ENCODE peak calls at places on chromosomes 11 and 22, in six cellular contexts. N is IMR-90, H is tibial artery, Y is endothelial cell of umbilical vein, I is lower lobe of right lung, X is upper lobe of left lung. L is an unnamed sample.

GRCh38 chr22:17074648-17075002 is 10.2 kb upstream of the IL17RA start:
- DNase-seq in H (no peak), Y (no peak), N (peak), X (no peak), I (no peak), L (no peak)

GRCh38 chr11:124839051-124839971 is 25.9 kb upstream of the ROBO3 start:
- DNase-seq in N (no peak), Y (no peak), X (no peak), I (no peak), H (no peak), L (no peak)

GRCh38 chr11:129636926-129637325 is 178.7 kb upstream of the TMEM45B start:
- DNase-seq in N (no peak), Y (no peak), X (no peak), H (no peak), I (no peak), L (peak)

GRCh38 chr11:12606597-12606996 is 67.6 kb upstream of the TEAD1 start:
- DNase-seq in I (no peak), H (no peak), Y (no peak), N (peak), X (no peak), L (no peak)

GRCh38 chr11:124285610-124286344 is 28.0 kb downstream of the OR8D1 start:
- DNase-seq in I (no peak), H (no peak), N (peak), X (no peak), Y (peak), L (peak)

GRCh38 chr11:70142171-70142875 is 60.8 kb upstream of the FADD start:
- DNase-seq in Y (no peak), X (no peak), N (no peak), H (no peak), I (no peak), L (no peak)

GRCh38 chr22:30301995-30302809 is 12.9 kb upstream of the CASTOR1 start:
- DNase-seq in I (peak), Y (no peak), X (peak), N (peak), H (no peak), L (peak)

GRCh38 chr22:44840611-44841322 is 88.4 kb downstream of the ARHGAP8 start:
- DNase-seq in N (no peak), H (no peak), I (no peak), Y (no peak), X (no peak), L (no peak)

GRCh38 chr11:12640926-12641849 is 33.0 kb upstream of the TEAD1 start:
- DNase-seq in Y (no peak), N (no peak), I (no peak), H (no peak), X (no peak), L (no peak)

GRCh38 chr11:67119577-67120391 is 721 bp downstream of the KDM2A start:
- DNase-seq in N (no peak), X (peak), H (peak), Y (peak), I (peak), L (peak)

GRCh38 chr11:3865388-3866193 is 10.1 kb downstream of the STIM1 start:
- DNase-seq in Y (peak), I (no peak), X (no peak), H (no peak), N (peak), L (peak)

GRCh38 chr22:41856484-41856883 is 23.6 kb downstream of the SREBF2 start:
- DNase-seq in I (no peak), Y (no peak), H (no peak), X (no peak), N (no peak), L (no peak)

GRCh38 chr11:117230286-117230961 is 1.4 kb downstream of the PCSK7 start:
- DNase-seq in Y (no peak), I (no peak), N (peak), H (no peak), X (no peak), L (no peak)

GRCh38 chr11:58622344-58622743 is at the start of gene CNTF:
- DNase-seq in N (peak), X (no peak), Y (no peak), H (no peak), I (no peak), L (no peak)

GRCh38 chr11:10459029-10459970 is 4.2 kb downstream of the AMPD3 start:
- DNase-seq in X (peak), N (no peak), Y (no peak), H (no peak), I (no peak), L (no peak)

GRCh38 chr11:26021026-26021425 is 310.9 kb upstream of the ANO3 start:
- DNase-seq in X (no peak), N (no peak), I (no peak), Y (no peak), H (no peak), L (no peak)

GRCh38 chr22:49765091-49765771 is 62.4 kb downstream of the BRD1 start:
- DNase-seq in Y (no peak), X (peak), I (peak), N (no peak), H (peak), L (no peak)

GRCh38 chr11:10436733-10437132 is 18.3 kb upstream of the AMPD3 start:
- DNase-seq in X (no peak), I (no peak), H (no peak), Y (no peak), N (no peak), L (no peak)

GRCh38 chr22:17597217-17597616 is 31.3 kb downstream of the ATP6V1E1 start:
- DNase-seq in I (no peak), H (no peak), X (no peak), N (peak), Y (no peak), L (no peak)

GRCh38 chr11:109783017-109783416 is 310.2 kb upstream of the ZC3H12C start:
- DNase-seq in N (no peak), Y (no peak), I (no peak), H (no peak), X (no peak), L (no peak)

GRCh38 chr22:47112994-47113879 is 350.8 kb downstream of the TBC1D22A start:
- DNase-seq in N (no peak), I (no peak), X (no peak), H (peak), Y (no peak), L (no peak)

GRCh38 chr11:72144807-72145565 is 9.5 kb downstream of the FOLR3 start:
- DNase-seq in Y (no peak), H (no peak), N (peak), I (no peak), X (no peak), L (peak)

GRCh38 chr11:71316701-71317100 is 64.3 kb upstream of the SHANK2 start:
- DNase-seq in H (no peak), Y (no peak), X (no peak), N (no peak), I (no peak), L (no peak)

GRCh38 chr11:3129591-3130268 is 35.4 kb downstream of the OSBPL5 start:
- DNase-seq in X (no peak), Y (no peak), I (peak), H (peak), N (no peak), L (no peak)

GRCh38 chr11:72702842-72703241 is 28.6 kb upstream of the PDE2A start:
- DNase-seq in X (no peak), H (no peak), Y (no peak), I (no peak), N (no peak), L (no peak)

GRCh38 chr11:66892926-66893325 is 36.1 kb downstream of the LRFN4 start:
- DNase-seq in N (peak), I (no peak), X (no peak), H (no peak), Y (no peak), L (no peak)

GRCh38 chr11:75959540-75959939 is 144.5 kb downstream of the UVRAG start:
- DNase-seq in X (no peak), N (no peak), H (no peak), Y (no peak), I (no peak), L (no peak)

GRCh38 chr11:48052183-48053040 is 72.1 kb downstream of the PTPRJ start:
- DNase-seq in Y (peak), H (no peak), X (peak), I (peak), N (peak), L (no peak)

DNA sequence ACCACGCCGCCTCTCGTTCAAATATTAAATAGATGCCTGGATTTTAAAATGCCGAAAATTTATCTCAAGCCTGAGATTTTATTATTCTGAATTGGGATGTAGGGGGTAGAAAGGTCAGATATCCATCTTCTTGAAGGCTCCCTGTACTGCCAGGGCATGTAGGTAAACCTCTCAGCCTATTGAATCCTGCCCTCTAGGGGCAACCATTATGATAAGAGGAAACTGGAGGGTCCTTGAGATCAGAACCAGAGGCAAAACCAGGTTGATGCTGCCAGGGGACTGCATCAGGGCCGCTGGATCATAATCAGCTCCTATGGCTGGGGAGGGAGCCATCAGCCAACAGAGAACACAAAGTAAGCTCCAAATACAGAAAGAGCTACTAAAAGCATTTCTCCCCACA is 92.4 kb downstream of the KCNC1 start:
- DNase-seq in N (no peak), H (no peak), X (no peak), I (no peak), Y (no peak), L (peak)
- TF ChIP-seq CTCF in N (peak), H (no peak), X (no peak), I (no peak), Y (no peak), L (peak)

GRCh38 chr22:38485783-38486182 is 17.9 kb downstream of the KDELR3 start:
- DNase-seq in H (no peak), X (peak), Y (no peak), N (no peak), I (no peak), L (no peak)

GRCh38 chr22:38481162-38481870 is 13.4 kb downstream of the KDELR3 start:
- DNase-seq in X (no peak), I (no peak), H (no peak), Y (no peak), N (no peak), L (no peak)

GRCh38 chr22:38482662-38483308 is 14.9 kb downstream of the KDELR3 start:
- DNase-seq in I (no peak), X (no peak), N (no peak), H (no peak), Y (no peak), L (no peak)

GRCh38 chr22:38481871-38482332 is 14.0 kb downstream of the KDELR3 start:
- DNase-seq in Y (no peak), X (no peak), N (no peak), H (no peak), I (no peak), L (no peak)

GRCh38 chr22:38484244-38484643 is 16.3 kb downstream of the KDELR3 start:
- DNase-seq in Y (no peak), H (no peak), X (no peak), I (no peak), N (no peak), L (no peak)
- TF ChIP-seq CTCF in Y (no peak), H (no peak), X (no peak), I (no peak), N (no peak), L (no peak)

DNA sequence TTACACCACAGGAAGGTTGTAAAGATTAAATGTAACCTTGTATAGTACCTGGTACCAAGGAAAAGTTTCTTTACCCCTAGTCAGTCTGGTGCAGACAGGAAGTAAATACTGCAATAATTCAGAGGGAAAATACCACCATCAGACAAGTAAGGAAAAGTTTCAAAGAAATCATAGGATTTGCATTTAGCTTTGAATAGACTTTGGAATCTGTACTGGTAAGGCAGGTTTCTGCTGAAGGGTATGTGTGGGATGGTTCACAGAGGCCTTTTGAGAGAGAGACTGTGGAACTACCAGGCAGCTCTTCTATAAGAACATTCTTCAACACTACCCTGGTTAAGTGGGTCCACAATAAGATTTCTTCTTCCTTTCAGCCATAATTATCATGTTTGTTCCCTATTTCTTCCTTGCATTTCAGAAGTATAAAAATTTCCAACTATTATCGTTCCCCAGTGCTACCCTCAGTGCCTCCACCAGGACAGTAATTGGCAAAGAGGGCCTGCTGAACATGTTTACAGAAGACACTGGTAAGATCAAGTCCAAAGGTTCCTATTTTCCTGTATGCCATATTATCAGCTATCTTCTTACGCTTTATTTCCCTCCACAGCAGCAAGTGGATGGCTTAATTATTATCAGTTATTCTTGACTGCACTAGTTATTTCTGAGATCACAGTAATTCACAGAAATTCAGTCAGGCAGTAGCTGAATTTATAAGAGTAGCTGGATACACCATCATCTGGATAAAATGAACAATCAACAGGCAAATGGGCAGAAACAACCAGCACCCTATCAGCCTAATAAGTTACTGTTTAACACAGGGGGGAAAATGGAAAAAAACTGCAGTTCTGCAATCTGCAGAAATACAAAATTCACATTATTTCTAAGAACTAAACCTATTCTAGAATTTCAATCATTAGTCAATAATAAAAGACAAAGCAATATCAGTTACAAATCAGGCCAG is 48.5 kb downstream of the PITPNB start:
- DNase-seq in X (no peak), I (no peak), Y (no peak), N (no peak), H (no peak), L (no peak)
- TF ChIP-seq CTCF in X (no peak), I (no peak), Y (no peak), N (no peak), H (no peak), L (no peak)

GRCh38 chr11:35717520-35717919 is 54.9 kb downstream of the TRIM44 start:
- DNase-seq in Y (no peak), N (no peak), I (no peak), H (no peak), X (no peak), L (no peak)

GRCh38 chr11:35715649-35716048 is 53.1 kb downstream of the TRIM44 start:
- DNase-seq in Y (no peak), H (no peak), X (no peak), N (no peak), I (no peak), L (no peak)

GRCh38 chr11:35712533-35712932 is 50.0 kb downstream of the TRIM44 start:
- DNase-seq in N (no peak), X (no peak), Y (no peak), H (no peak), I (no peak), L (no peak)

GRCh38 chr11:35714882-35715612 is 52.5 kb downstream of the TRIM44 start:
- DNase-seq in Y (no peak), H (no peak), X (no peak), I (no peak), N (peak), L (no peak)

DNA sequence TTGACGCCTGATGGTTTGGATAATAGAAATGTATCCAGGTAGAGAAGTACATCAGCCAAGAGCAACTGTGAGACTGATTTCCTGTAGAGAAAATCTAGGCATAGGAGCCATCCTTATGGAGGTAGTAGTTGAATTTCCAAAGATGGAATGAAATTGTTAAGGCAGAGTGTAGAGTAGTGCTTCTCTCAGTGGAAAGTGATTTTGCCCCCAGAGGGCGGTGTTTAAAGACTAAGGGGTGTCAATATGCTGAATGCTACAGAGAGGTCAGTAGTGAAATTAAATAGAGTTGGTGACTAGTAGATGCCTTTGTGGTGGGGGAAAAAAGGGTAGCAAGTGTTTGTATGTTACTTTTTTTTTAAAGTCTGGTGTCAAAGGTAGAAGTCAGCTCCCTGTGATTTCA is 54.5 kb downstream of the TRIM44 start:
- DNase-seq in N (no peak), X (no peak), I (no peak), H (no peak), Y (no peak), L (peak)
- TF ChIP-seq CTCF in N (no peak), X (no peak), I (no peak), H (no peak), Y (no peak), L (no peak)

GRCh38 chr22:32255217-32255616 is at the start of gene SLC5A4:
- DNase-seq in N (no peak), I (no peak), X (no peak), H (no peak), Y (no peak), L (no peak)

GRCh38 chr22:32248276-32248675 is 6.9 kb downstream of the SLC5A4 start:
- DNase-seq in Y (peak), H (no peak), N (no peak), X (no peak), I (no peak), L (no peak)

GRCh38 chr22:32244547-32244946 is 10.6 kb downstream of the SLC5A4 start:
- DNase-seq in Y (no peak), H (no peak), X (no peak), I (no peak), N (no peak), L (no peak)

GRCh38 chr22:32245042-32245441 is 10.1 kb downstream of the SLC5A4 start:
- DNase-seq in H (no peak), N (no peak), Y (no peak), I (no peak), X (no peak), L (no peak)

GRCh38 chr22:32249231-32249630 is 5.9 kb downstream of the SLC5A4 start:
- DNase-seq in Y (no peak), H (no peak), N (no peak), I (no peak), X (no peak), L (no peak)
- TF ChIP-seq CTCF in Y (no peak), H (no peak), N (no peak), I (no peak), X (no peak), L (no peak)

GRCh38 chr11:61684870-61685610 is 4.8 kb downstream of the DAGLA start:
- DNase-seq in H (no peak), N (peak), Y (no peak), I (no peak), X (no peak), L (no peak)
- TF ChIP-seq CTCF in H (no peak), N (no peak), Y (no peak), I (no peak), X (no peak), L (no peak)

L was measured in MCF 10A.